ENCODE peak calls at places on chromosomes 3 and 15, in nine cellular contexts. One of them, this sample, is unnamed.

GRCh38 chr3:132655471-132655870 is 4.1 kb downstream of the ACAD11 start:
- DNase-seq in NCI-H2029 treated with DMSO at 0.1 percent for 48 hours: no peak
- DNase-seq in midbrain: no peak
- DNase-seq in fibroblast of pulmonary artery: no peak
- DNase-seq in stromal cell of bone marrow: no peak
- DNase-seq in heart right ventricle: no peak
- DNase-seq in posterior vena cava: no peak
- DNase-seq in amygdala: no peak
- DNase-seq in activated CD4-positive, alpha-beta T cell treated with anti-CD3 and anti-CD28 coated beads for 48 hours: no peak
- DNase-seq in this sample: no peak

GRCh38 chr3:171810278-171811058 is at the start of gene PLD1:
- DNase-seq in NCI-H2029 treated with DMSO at 0.1 percent for 48 hours: peak
- DNase-seq in midbrain: peak
- DNase-seq in fibroblast of pulmonary artery: peak
- DNase-seq in stromal cell of bone marrow: no peak
- DNase-seq in heart right ventricle: peak
- DNase-seq in posterior vena cava: peak
- DNase-seq in amygdala: peak
- DNase-seq in activated CD4-positive, alpha-beta T cell treated with anti-CD3 and anti-CD28 coated beads for 48 hours: peak
- DNase-seq in this sample: peak

GRCh38 chr3:195001961-195002861 is 268.7 kb downstream of the XXYLT1 start:
- DNase-seq in NCI-H2029 treated with DMSO at 0.1 percent for 48 hours: peak
- DNase-seq in midbrain: no peak
- DNase-seq in fibroblast of pulmonary artery: peak
- DNase-seq in stromal cell of bone marrow: no peak
- DNase-seq in heart right ventricle: peak
- DNase-seq in posterior vena cava: peak
- DNase-seq in amygdala: no peak
- DNase-seq in activated CD4-positive, alpha-beta T cell treated with anti-CD3 and anti-CD28 coated beads for 48 hours: peak
- DNase-seq in this sample: no peak

GRCh38 chr15:92101706-92102434 is 248.4 kb downstream of the SLCO3A1 start:
- DNase-seq in NCI-H2029 treated with DMSO at 0.1 percent for 48 hours: no peak
- DNase-seq in midbrain: no peak
- DNase-seq in fibroblast of pulmonary artery: no peak
- DNase-seq in stromal cell of bone marrow: no peak
- DNase-seq in heart right ventricle: no peak
- DNase-seq in posterior vena cava: no peak
- DNase-seq in amygdala: no peak
- DNase-seq in activated CD4-positive, alpha-beta T cell treated with anti-CD3 and anti-CD28 coated beads for 48 hours: no peak
- DNase-seq in this sample: no peak

GRCh38 chr3:16808393-16809107 is 76.2 kb upstream of the PLCL2 start:
- DNase-seq in NCI-H2029 treated with DMSO at 0.1 percent for 48 hours: no peak
- DNase-seq in midbrain: no peak
- DNase-seq in fibroblast of pulmonary artery: no peak
- DNase-seq in stromal cell of bone marrow: no peak
- DNase-seq in heart right ventricle: no peak
- DNase-seq in posterior vena cava: no peak
- DNase-seq in amygdala: no peak
- DNase-seq in activated CD4-positive, alpha-beta T cell treated with anti-CD3 and anti-CD28 coated beads for 48 hours: no peak
- DNase-seq in this sample: no peak

GRCh38 chr3:37609711-37610110 is 252.0 kb upstream of the CTDSPL start:
- DNase-seq in NCI-H2029 treated with DMSO at 0.1 percent for 48 hours: no peak
- DNase-seq in midbrain: no peak
- DNase-seq in fibroblast of pulmonary artery: no peak
- DNase-seq in stromal cell of bone marrow: no peak
- DNase-seq in heart right ventricle: no peak
- DNase-seq in posterior vena cava: no peak
- DNase-seq in amygdala: no peak
- DNase-seq in activated CD4-positive, alpha-beta T cell treated with anti-CD3 and anti-CD28 coated beads for 48 hours: no peak
- DNase-seq in this sample: no peak

GRCh38 chr3:79249701-79250100 is 518.1 kb downstream of the ROBO1 start:
- DNase-seq in NCI-H2029 treated with DMSO at 0.1 percent for 48 hours: no peak
- DNase-seq in midbrain: no peak
- DNase-seq in fibroblast of pulmonary artery: no peak
- DNase-seq in stromal cell of bone marrow: no peak
- DNase-seq in heart right ventricle: no peak
- DNase-seq in posterior vena cava: no peak
- DNase-seq in amygdala: no peak
- DNase-seq in activated CD4-positive, alpha-beta T cell treated with anti-CD3 and anti-CD28 coated beads for 48 hours: no peak
- DNase-seq in this sample: no peak

GRCh38 chr15:68498076-68498475 is 66.1 kb upstream of the ITGA11 start:
- DNase-seq in NCI-H2029 treated with DMSO at 0.1 percent for 48 hours: no peak
- DNase-seq in midbrain: no peak
- DNase-seq in fibroblast of pulmonary artery: no peak
- DNase-seq in stromal cell of bone marrow: no peak
- DNase-seq in heart right ventricle: no peak
- DNase-seq in posterior vena cava: no peak
- DNase-seq in amygdala: no peak
- DNase-seq in activated CD4-positive, alpha-beta T cell treated with anti-CD3 and anti-CD28 coated beads for 48 hours: no peak
- DNase-seq in this sample: no peak

GRCh38 chr3:127456471-127457093 is 134.0 kb downstream of the TPRA1 start:
- DNase-seq in NCI-H2029 treated with DMSO at 0.1 percent for 48 hours: peak
- DNase-seq in midbrain: no peak
- DNase-seq in fibroblast of pulmonary artery: peak
- DNase-seq in stromal cell of bone marrow: peak
- DNase-seq in heart right ventricle: no peak
- DNase-seq in posterior vena cava: peak
- DNase-seq in amygdala: no peak
- DNase-seq in activated CD4-positive, alpha-beta T cell treated with anti-CD3 and anti-CD28 coated beads for 48 hours: peak
- DNase-seq in this sample: no peak

GRCh38 chr15:67419705-67420104 is 101.2 kb upstream of the C15orf61 start:
- DNase-seq in NCI-H2029 treated with DMSO at 0.1 percent for 48 hours: no peak
- DNase-seq in midbrain: no peak
- DNase-seq in fibroblast of pulmonary artery: no peak
- DNase-seq in stromal cell of bone marrow: no peak
- DNase-seq in heart right ventricle: no peak
- DNase-seq in posterior vena cava: no peak
- DNase-seq in amygdala: no peak
- DNase-seq in activated CD4-positive, alpha-beta T cell treated with anti-CD3 and anti-CD28 coated beads for 48 hours: no peak
- DNase-seq in this sample: no peak

GRCh38 chr3:126888186-126888760 is 94.6 kb upstream of the PLXNA1 start:
- DNase-seq in NCI-H2029 treated with DMSO at 0.1 percent for 48 hours: no peak
- DNase-seq in midbrain: no peak
- DNase-seq in fibroblast of pulmonary artery: no peak
- DNase-seq in stromal cell of bone marrow: no peak
- DNase-seq in heart right ventricle: no peak
- DNase-seq in posterior vena cava: no peak
- DNase-seq in amygdala: no peak
- DNase-seq in activated CD4-positive, alpha-beta T cell treated with anti-CD3 and anti-CD28 coated beads for 48 hours: no peak
- DNase-seq in this sample: no peak

GRCh38 chr3:20511863-20512262 is 325.9 kb upstream of the SGO1 start:
- DNase-seq in NCI-H2029 treated with DMSO at 0.1 percent for 48 hours: peak
- DNase-seq in midbrain: peak
- DNase-seq in fibroblast of pulmonary artery: peak
- DNase-seq in stromal cell of bone marrow: peak
- DNase-seq in heart right ventricle: peak
- DNase-seq in posterior vena cava: no peak
- DNase-seq in amygdala: no peak
- DNase-seq in activated CD4-positive, alpha-beta T cell treated with anti-CD3 and anti-CD28 coated beads for 48 hours: no peak
- DNase-seq in this sample: no peak

This sample was measured in T-helper 17 cell.